ENCODE peak calls at places on chromosomes 13 and 19, in four cellular contexts. One of them, this sample, is unnamed.

GRCh38 chr13:66689628-66690027 is 540.5 kb downstream of the PCDH9 start:
- DNase-seq in PC-3: peak
- DNase-seq in mammary epithelial cell: no peak
- DNase-seq in neural progenitor cell: peak
- DNase-seq in this sample: peak

GRCh38 chr19:4057913-4058695 is 8.6 kb downstream of the ZBTB7A start:
- DNase-seq in mammary epithelial cell: peak
- DNase-seq in PC-3: peak
- DNase-seq in neural progenitor cell: no peak
- DNase-seq in this sample: peak

GRCh38 chr13:26628706-26629105 is 71.2 kb downstream of the WASF3 start:
- DNase-seq in PC-3: peak
- DNase-seq in neural progenitor cell: peak
- DNase-seq in mammary epithelial cell: peak
- DNase-seq in this sample: peak

GRCh38 chr19:6270076-6270745 is 9.6 kb downstream of the MLLT1 start:
- DNase-seq in mammary epithelial cell: no peak
- DNase-seq in PC-3: peak
- DNase-seq in neural progenitor cell: no peak
- DNase-seq in this sample: no peak

GRCh38 chr19:6740589-6741348 is 1.3 kb downstream of the TRIP10 start:
- DNase-seq in PC-3: peak
- DNase-seq in mammary epithelial cell: peak
- DNase-seq in neural progenitor cell: peak
- DNase-seq in this sample: peak

GRCh38 chr13:37748913-37749312 is 120.7 kb downstream of the TRPC4 start:
- DNase-seq in PC-3: no peak
- DNase-seq in neural progenitor cell: no peak
- DNase-seq in mammary epithelial cell: no peak
- DNase-seq in this sample: no peak

GRCh38 chr13:70964124-70964523 is 855.9 kb upstream of the KLHL1 start:
- DNase-seq in mammary epithelial cell: no peak
- DNase-seq in neural progenitor cell: peak
- DNase-seq in PC-3: peak
- DNase-seq in this sample: no peak

GRCh38 chr19:17021793-17022590 is 4.6 kb downstream of the CPAMD8 start:
- DNase-seq in PC-3: peak
- DNase-seq in neural progenitor cell: no peak
- DNase-seq in mammary epithelial cell: peak
- DNase-seq in this sample: no peak

GRCh38 chr19:23547816-23548430 is 139.1 kb downstream of the ZNF675 start:
- DNase-seq in PC-3: peak
- DNase-seq in mammary epithelial cell: no peak
- DNase-seq in neural progenitor cell: no peak
- DNase-seq in this sample: peak

GRCh38 chr19:14519860-14520407 is 1.7 kb upstream of the DNAJB1 start:
- DNase-seq in mammary epithelial cell: peak
- DNase-seq in PC-3: peak
- DNase-seq in neural progenitor cell: no peak
- DNase-seq in this sample: no peak

GRCh38 chr13:42043676-42044075 is 4.8 kb upstream of the DGKH start:
- DNase-seq in mammary epithelial cell: no peak
- DNase-seq in neural progenitor cell: no peak
- DNase-seq in PC-3: no peak
- DNase-seq in this sample: no peak

GRCh38 chr13:109055850-109056249 is 426.4 kb downstream of the MYO16 start:
- DNase-seq in neural progenitor cell: no peak
- DNase-seq in PC-3: no peak
- DNase-seq in mammary epithelial cell: no peak
- DNase-seq in this sample: no peak

GRCh38 chr19:13825489-13826475 is 30.5 kb downstream of the ZSWIM4 start:
- DNase-seq in PC-3: peak
- DNase-seq in neural progenitor cell: peak
- DNase-seq in mammary epithelial cell: no peak
- DNase-seq in this sample: peak

GRCh38 chr13:96198038-96198437 is 108.1 kb downstream of the HS6ST3 start:
- DNase-seq in neural progenitor cell: no peak
- DNase-seq in mammary epithelial cell: no peak
- DNase-seq in PC-3: no peak
- DNase-seq in this sample: no peak

GRCh38 chr13:20351279-20352022 is 119.3 kb upstream of the GJB6 start:
- DNase-seq in mammary epithelial cell: peak
- DNase-seq in neural progenitor cell: no peak
- DNase-seq in PC-3: peak
- DNase-seq in this sample: no peak

DNA sequence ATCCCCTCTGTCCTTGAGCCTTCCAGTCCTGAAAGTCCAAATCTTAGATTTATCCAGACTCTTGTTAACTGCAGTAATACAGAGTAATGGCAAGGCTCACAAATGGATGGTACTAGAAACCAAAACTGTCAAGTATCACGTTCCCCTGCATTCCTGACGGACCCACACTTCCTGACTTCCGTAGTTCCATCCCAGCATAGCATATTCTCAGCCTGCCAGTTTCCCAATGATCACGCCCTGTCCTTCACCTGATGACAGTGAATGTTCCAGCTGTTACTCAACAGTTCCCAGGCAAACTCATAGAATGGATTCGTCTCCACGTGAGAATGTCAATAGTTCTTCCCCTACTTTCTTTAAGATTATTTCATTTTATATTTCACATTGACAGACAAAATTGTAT is 33.6 kb downstream of the SLC7A1 start:
- DNase-seq in mammary epithelial cell: no peak
- DNase-seq in PC-3: no peak
- DNase-seq in neural progenitor cell: no peak
- DNase-seq in this sample: peak
- TF ChIP-seq EZH2 in mammary epithelial cell: no peak
- TF ChIP-seq EZH2 in PC-3: no peak
- TF ChIP-seq EZH2 in neural progenitor cell: no peak
- TF ChIP-seq EZH2 in this sample: no peak

GRCh38 chr13:44698076-44698475 is 121.9 kb upstream of the TSC22D1 start:
- DNase-seq in PC-3: no peak
- DNase-seq in neural progenitor cell: peak
- DNase-seq in mammary epithelial cell: no peak
- DNase-seq in this sample: no peak

GRCh38 chr13:44697058-44697457 is 120.9 kb upstream of the TSC22D1 start:
- DNase-seq in PC-3: no peak
- DNase-seq in neural progenitor cell: no peak
- DNase-seq in mammary epithelial cell: no peak
- DNase-seq in this sample: no peak

GRCh38 chr13:44693156-44693826 is 117.2 kb upstream of the TSC22D1 start:
- DNase-seq in mammary epithelial cell: no peak
- DNase-seq in PC-3: no peak
- DNase-seq in neural progenitor cell: no peak
- DNase-seq in this sample: no peak

GRCh38 chr13:44694842-44695241 is 118.7 kb upstream of the TSC22D1 start:
- DNase-seq in PC-3: no peak
- DNase-seq in mammary epithelial cell: no peak
- DNase-seq in neural progenitor cell: no peak
- DNase-seq in this sample: no peak

DNA sequence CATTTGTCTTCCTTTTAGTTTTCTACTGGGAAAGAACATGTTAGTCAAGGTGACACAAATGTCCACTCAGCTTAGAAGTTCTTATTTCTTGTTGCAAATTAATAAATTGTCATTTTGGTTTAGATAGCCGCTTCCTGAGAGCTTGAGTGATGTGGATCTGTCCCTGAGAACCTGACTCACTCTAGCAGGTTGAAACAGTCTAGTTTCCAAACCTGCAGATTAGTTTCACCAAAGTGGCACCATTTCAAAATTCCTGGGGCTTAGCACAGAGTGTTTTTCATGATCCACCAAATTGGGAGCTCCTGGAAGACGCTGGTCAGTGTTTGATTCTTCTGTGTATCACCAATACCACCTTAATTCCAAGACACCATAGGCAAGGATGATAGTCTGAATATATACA is 119.4 kb upstream of the TSC22D1 start:
- DNase-seq in mammary epithelial cell: no peak
- DNase-seq in neural progenitor cell: no peak
- DNase-seq in PC-3: no peak
- DNase-seq in this sample: no peak
- TF ChIP-seq EZH2 in mammary epithelial cell: no peak
- TF ChIP-seq EZH2 in neural progenitor cell: no peak
- TF ChIP-seq EZH2 in PC-3: no peak
- TF ChIP-seq EZH2 in this sample: no peak

GRCh38 chr13:111573362-111573761 is 252.9 kb downstream of the TEX29 start:
- DNase-seq in neural progenitor cell: no peak
- DNase-seq in PC-3: no peak
- DNase-seq in mammary epithelial cell: no peak
- DNase-seq in this sample: no peak
- TF ChIP-seq EZH2 in neural progenitor cell: no peak
- TF ChIP-seq EZH2 in PC-3: no peak
- TF ChIP-seq EZH2 in mammary epithelial cell: no peak
- TF ChIP-seq EZH2 in this sample: no peak

DNA sequence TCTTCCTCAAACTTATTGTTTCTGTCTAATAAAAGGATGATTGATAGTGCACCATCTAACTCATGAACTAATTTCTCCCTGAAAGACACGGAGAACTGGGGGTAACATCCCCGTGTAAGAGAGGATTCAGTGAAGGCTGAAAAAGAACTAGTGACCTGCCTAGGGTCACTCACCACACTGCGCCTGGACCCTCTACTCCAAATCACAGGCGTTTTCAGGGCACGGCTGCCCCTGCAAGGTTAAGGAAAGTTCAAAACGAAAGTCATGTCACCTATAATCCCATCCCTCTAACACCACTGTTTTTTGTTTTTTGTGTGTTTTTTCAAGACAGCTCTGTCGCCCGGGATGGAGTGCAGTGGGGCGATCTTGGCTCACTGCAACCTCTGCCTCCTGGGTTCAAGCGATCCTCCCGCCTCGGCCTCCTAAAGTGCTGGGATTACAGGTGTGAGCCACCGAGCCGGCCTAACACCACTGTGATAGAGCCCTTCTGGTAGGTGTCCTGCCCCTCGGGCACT is 8.7 kb downstream of the URAD start:
- DNase-seq in mammary epithelial cell: no peak
- DNase-seq in neural progenitor cell: no peak
- DNase-seq in PC-3: no peak
- DNase-seq in this sample: no peak
- TF ChIP-seq EZH2 in mammary epithelial cell: peak
- TF ChIP-seq EZH2 in neural progenitor cell: no peak
- TF ChIP-seq EZH2 in PC-3: no peak
- TF ChIP-seq EZH2 in this sample: peak

GRCh38 chr19:46648070-46648960 is 12.3 kb upstream of the GNG8 start:
- DNase-seq in mammary epithelial cell: no peak
- DNase-seq in PC-3: no peak
- DNase-seq in neural progenitor cell: no peak
- DNase-seq in this sample: peak
- TF ChIP-seq EZH2 in mammary epithelial cell: no peak
- TF ChIP-seq EZH2 in PC-3: no peak
- TF ChIP-seq EZH2 in neural progenitor cell: peak
- TF ChIP-seq EZH2 in this sample: peak

GRCh38 chr13:52738719-52739467 is 727 bp downstream of the CNMD start:
- DNase-seq in PC-3: no peak
- DNase-seq in mammary epithelial cell: no peak
- DNase-seq in neural progenitor cell: peak
- DNase-seq in this sample: peak
- TF ChIP-seq EZH2 in PC-3: no peak
- TF ChIP-seq EZH2 in mammary epithelial cell: peak
- TF ChIP-seq EZH2 in neural progenitor cell: peak
- TF ChIP-seq EZH2 in this sample: no peak

DNA sequence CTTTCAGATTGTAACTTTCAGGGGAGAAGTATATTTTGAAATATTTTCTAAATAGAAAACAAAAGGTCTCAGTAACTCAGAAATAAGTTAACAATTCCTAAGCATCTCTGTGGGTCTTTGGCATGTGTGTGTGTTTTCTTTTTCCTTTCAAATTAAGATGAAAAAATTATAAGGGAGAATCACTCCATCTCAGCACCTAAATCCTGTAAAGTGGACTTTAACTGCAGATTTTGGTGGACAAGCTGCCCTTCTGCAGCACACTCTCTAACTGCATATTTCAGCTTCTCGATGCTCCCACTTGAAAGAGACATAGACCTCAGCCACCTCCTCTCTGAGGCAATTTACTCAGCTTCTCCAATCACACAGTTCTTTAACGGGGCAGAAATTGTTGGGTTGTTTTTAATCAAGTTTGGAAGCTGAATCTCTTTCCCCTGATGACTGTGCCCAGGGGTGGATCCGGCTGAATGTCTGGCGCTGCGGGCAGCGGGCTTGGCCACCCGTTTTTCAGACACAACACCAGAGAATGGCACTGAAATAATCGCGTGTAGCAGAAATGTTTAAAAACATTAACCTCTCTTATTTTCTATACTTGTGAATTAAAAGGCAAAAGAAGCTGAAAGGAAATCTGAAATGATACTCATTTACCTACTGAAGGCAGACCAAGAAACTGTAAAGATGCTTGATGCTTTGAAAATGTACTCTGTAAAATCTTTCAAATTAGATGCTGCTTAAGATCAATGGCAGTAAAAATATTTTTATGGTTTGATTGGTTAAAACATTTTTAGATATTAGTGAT is 12.3 kb downstream of the ZIC2 start:
- DNase-seq in mammary epithelial cell: no peak
- DNase-seq in PC-3: no peak
- DNase-seq in neural progenitor cell: peak
- DNase-seq in this sample: peak
- TF ChIP-seq EZH2 in mammary epithelial cell: peak
- TF ChIP-seq EZH2 in PC-3: no peak
- TF ChIP-seq EZH2 in neural progenitor cell: peak
- TF ChIP-seq EZH2 in this sample: peak

GRCh38 chr19:48444129-48444932 is 1.5 kb upstream of the GRWD1 start:
- DNase-seq in mammary epithelial cell: no peak
- DNase-seq in neural progenitor cell: no peak
- DNase-seq in PC-3: no peak
- DNase-seq in this sample: peak
- TF ChIP-seq EZH2 in mammary epithelial cell: peak
- TF ChIP-seq EZH2 in neural progenitor cell: peak
- TF ChIP-seq EZH2 in PC-3: no peak
- TF ChIP-seq EZH2 in this sample: no peak